ENCODE peak calls at places on chromosomes 13 and 19, in ten cellular contexts. One of them, this sample, is unnamed.

GRCh38 chr13:109780880-109781383 is 5.5 kb downstream of the IRS2 start:
- DNase-seq in K562: no peak
- DNase-seq in prostate gland: no peak
- DNase-seq in Peyer's patch: no peak
- DNase-seq in uterus: no peak
- DNase-seq in breast epithelium: no peak
- DNase-seq in IMR-90: no peak
- DNase-seq in GM12892: no peak
- DNase-seq in ovary: no peak
- DNase-seq in tibial nerve: no peak
- DNase-seq in this sample: no peak

GRCh38 chr13:96844195-96844594 is 150.1 kb downstream of the OXGR1 start:
- DNase-seq in K562: no peak
- DNase-seq in prostate gland: no peak
- DNase-seq in Peyer's patch: no peak
- DNase-seq in uterus: no peak
- DNase-seq in breast epithelium: no peak
- DNase-seq in IMR-90: no peak
- DNase-seq in GM12892: no peak
- DNase-seq in ovary: no peak
- DNase-seq in tibial nerve: no peak
- DNase-seq in this sample: no peak

GRCh38 chr13:33235078-33235477 is 50.5 kb downstream of the STARD13 start:
- DNase-seq in K562: no peak
- DNase-seq in prostate gland: no peak
- DNase-seq in Peyer's patch: no peak
- DNase-seq in uterus: no peak
- DNase-seq in breast epithelium: no peak
- DNase-seq in IMR-90: peak
- DNase-seq in GM12892: no peak
- DNase-seq in ovary: no peak
- DNase-seq in tibial nerve: no peak
- DNase-seq in this sample: no peak

GRCh38 chr13:37811441-37811840 is 58.1 kb downstream of the TRPC4 start:
- DNase-seq in K562: no peak
- DNase-seq in prostate gland: no peak
- DNase-seq in Peyer's patch: no peak
- DNase-seq in uterus: no peak
- DNase-seq in breast epithelium: no peak
- DNase-seq in IMR-90: peak
- DNase-seq in GM12892: no peak
- DNase-seq in ovary: no peak
- DNase-seq in tibial nerve: no peak
- DNase-seq in this sample: no peak

GRCh38 chr13:98110749-98111148 is 32.1 kb upstream of the FARP1 start:
- DNase-seq in K562: no peak
- DNase-seq in prostate gland: no peak
- DNase-seq in Peyer's patch: no peak
- DNase-seq in uterus: no peak
- DNase-seq in breast epithelium: no peak
- DNase-seq in IMR-90: no peak
- DNase-seq in GM12892: no peak
- DNase-seq in ovary: no peak
- DNase-seq in tibial nerve: no peak
- DNase-seq in this sample: no peak

GRCh38 chr13:100512422-100512821 is 76.2 kb downstream of the GGACT start:
- DNase-seq in K562: no peak
- DNase-seq in prostate gland: no peak
- DNase-seq in Peyer's patch: no peak
- DNase-seq in uterus: no peak
- DNase-seq in breast epithelium: no peak
- DNase-seq in IMR-90: peak
- DNase-seq in GM12892: no peak
- DNase-seq in ovary: no peak
- DNase-seq in tibial nerve: no peak
- DNase-seq in this sample: peak

GRCh38 chr13:26051231-26052135 is at the start of gene SHISA2:
- DNase-seq in K562: no peak
- DNase-seq in prostate gland: peak
- DNase-seq in Peyer's patch: peak
- DNase-seq in uterus: no peak
- DNase-seq in breast epithelium: no peak
- DNase-seq in IMR-90: peak
- DNase-seq in GM12892: peak
- DNase-seq in ovary: no peak
- DNase-seq in tibial nerve: no peak
- DNase-seq in this sample: no peak

GRCh38 chr13:99854376-99854775 is 117.2 kb downstream of the ZIC5 start:
- DNase-seq in K562: no peak
- DNase-seq in prostate gland: no peak
- DNase-seq in Peyer's patch: no peak
- DNase-seq in uterus: no peak
- DNase-seq in breast epithelium: no peak
- DNase-seq in IMR-90: no peak
- DNase-seq in GM12892: no peak
- DNase-seq in ovary: no peak
- DNase-seq in tibial nerve: no peak
- DNase-seq in this sample: no peak

GRCh38 chr19:3761382-3762129 is at the start of gene APBA3:
- DNase-seq in K562: peak
- DNase-seq in prostate gland: peak
- DNase-seq in Peyer's patch: peak
- DNase-seq in uterus: peak
- DNase-seq in breast epithelium: peak
- DNase-seq in IMR-90: peak
- DNase-seq in GM12892: peak
- DNase-seq in ovary: peak
- DNase-seq in tibial nerve: peak
- DNase-seq in this sample: peak
- TF ChIP-seq POLR2A in K562: peak
- TF ChIP-seq POLR2A in prostate gland: peak
- TF ChIP-seq POLR2A in Peyer's patch: peak
- TF ChIP-seq POLR2A in uterus: peak
- TF ChIP-seq POLR2A in breast epithelium: peak
- TF ChIP-seq POLR2A in IMR-90: peak
- TF ChIP-seq POLR2A in GM12892: peak
- TF ChIP-seq POLR2A in ovary: peak
- TF ChIP-seq POLR2A in tibial nerve: peak
- TF ChIP-seq POLR2A in this sample: peak

DNA sequence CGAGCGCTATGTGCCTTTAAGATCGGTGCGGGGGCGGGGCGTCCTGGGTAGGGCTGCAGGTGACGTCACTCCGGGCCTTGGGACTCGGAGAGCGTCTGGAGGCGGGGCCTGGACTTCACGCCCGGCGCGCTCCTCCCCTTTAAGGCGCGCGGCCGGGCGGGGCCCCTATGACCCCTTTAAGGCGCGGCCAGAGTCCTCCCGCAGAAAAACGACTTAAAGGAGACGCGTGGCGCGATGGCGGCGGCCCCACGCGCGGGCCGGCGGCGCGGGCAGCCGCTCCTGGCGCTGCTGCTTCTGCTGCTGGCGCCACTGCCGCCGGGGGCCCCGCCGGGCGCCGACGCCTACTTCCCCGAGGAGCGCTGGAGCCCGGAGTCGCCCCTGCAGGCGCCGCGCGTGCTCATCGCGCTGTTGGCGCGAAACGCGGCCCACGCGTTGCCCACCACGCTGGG is at the start of gene COLGALT1:
- DNase-seq in K562: peak
- DNase-seq in prostate gland: peak
- DNase-seq in Peyer's patch: peak
- DNase-seq in uterus: peak
- DNase-seq in breast epithelium: peak
- DNase-seq in IMR-90: peak
- DNase-seq in GM12892: peak
- DNase-seq in ovary: peak
- DNase-seq in tibial nerve: peak
- DNase-seq in this sample: peak
- TF ChIP-seq POLR2A in K562: no peak
- TF ChIP-seq POLR2A in prostate gland: no peak
- TF ChIP-seq POLR2A in Peyer's patch: peak
- TF ChIP-seq POLR2A in uterus: peak
- TF ChIP-seq POLR2A in breast epithelium: no peak
- TF ChIP-seq POLR2A in IMR-90: no peak
- TF ChIP-seq POLR2A in GM12892: peak
- TF ChIP-seq POLR2A in ovary: peak
- TF ChIP-seq POLR2A in tibial nerve: peak
- TF ChIP-seq POLR2A in this sample: peak

DNA sequence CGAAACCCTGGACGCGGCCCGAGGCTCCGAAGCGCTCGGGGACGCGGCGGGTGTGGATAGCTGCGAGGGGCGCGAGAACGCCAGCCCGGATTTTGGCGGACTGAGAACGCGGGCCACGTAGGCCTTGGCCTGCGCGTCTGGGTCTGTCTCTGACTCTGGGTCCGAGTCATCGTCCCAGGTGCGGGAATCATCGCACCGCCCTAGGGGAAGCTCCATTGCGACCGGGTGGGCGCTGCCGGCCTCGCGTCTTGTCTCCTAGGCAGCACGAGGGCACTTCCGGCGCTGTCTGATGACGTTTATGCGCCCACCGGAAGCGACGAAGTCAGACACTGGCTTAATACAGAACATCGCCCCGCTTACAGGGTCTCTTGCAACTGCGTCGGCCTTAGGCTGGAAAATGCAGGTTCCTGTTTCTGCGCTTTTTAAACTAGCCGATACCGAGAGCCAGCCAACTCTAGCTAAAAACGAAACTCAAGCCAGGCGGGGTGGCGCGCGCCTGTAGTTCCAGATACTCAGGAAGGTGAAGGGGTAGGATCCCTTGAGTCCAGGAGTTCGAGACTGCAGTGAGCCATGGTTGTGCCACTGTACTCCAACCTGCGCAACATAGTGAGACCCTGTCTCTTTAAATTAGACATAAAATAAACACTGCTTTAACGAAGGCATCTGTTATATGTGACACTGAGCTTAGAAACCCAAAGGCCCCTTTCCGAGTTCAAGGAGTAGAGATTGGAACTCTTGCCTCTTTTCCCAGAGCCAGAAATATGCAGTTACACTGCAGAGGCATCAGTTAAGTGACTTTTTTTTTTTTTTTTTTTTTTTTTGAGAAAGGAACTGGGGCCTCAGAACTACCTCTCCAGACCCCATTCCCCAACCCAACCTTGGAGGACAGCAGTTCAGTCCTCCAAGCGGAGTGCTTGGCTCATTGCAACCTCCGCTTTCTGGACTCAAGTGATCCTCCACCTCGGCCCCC is at the start of gene FBXW9:
- DNase-seq in K562: peak
- DNase-seq in prostate gland: peak
- DNase-seq in Peyer's patch: peak
- DNase-seq in uterus: peak
- DNase-seq in breast epithelium: peak
- DNase-seq in IMR-90: peak
- DNase-seq in GM12892: peak
- DNase-seq in ovary: peak
- DNase-seq in tibial nerve: peak
- DNase-seq in this sample: peak
- TF ChIP-seq POLR2A in K562: peak
- TF ChIP-seq POLR2A in prostate gland: peak
- TF ChIP-seq POLR2A in Peyer's patch: peak
- TF ChIP-seq POLR2A in uterus: peak
- TF ChIP-seq POLR2A in breast epithelium: no peak
- TF ChIP-seq POLR2A in IMR-90: peak
- TF ChIP-seq POLR2A in GM12892: peak
- TF ChIP-seq POLR2A in ovary: peak
- TF ChIP-seq POLR2A in tibial nerve: no peak
- TF ChIP-seq POLR2A in this sample: peak

DNA sequence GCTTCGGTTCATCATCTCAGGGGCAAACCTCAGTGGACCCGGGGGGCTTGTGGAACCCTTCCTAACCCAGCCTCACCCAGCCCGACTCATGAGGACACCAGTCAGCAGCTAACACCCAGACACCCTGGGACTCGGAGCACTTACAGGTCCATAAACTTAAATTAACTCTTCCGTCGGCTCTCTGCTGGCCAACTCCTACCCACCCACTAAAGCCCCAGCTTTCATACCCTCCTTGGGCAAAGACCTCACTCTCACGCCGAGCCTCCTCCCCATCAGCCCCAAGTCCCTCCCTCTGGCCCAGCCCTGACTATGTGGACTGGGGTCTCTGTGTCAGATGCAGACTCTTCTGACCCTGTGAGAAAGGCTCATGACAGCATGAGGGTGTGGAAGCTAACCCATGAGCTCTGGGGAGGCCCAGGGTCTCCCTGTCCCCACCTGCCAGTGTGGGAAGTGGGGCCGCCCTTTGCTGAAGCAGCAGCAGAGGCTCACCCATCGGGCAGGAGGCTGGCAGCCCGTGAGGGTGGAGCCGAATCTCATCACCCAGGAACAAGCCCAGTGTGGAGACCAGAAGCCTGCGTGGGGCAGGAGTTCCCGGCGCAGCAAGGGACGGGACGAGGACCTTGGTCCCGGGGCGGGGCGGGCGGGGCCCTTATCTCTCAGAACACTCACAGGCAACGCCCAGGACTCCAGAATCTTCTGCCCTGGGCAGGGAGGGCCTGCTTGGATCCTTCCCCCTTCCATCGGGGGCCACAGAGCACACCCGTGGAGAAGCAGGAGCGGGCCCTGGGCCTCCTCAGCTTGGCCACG is 19.8 kb downstream of the TCF3 start:
- DNase-seq in K562: peak
- DNase-seq in prostate gland: no peak
- DNase-seq in Peyer's patch: peak
- DNase-seq in uterus: no peak
- DNase-seq in breast epithelium: no peak
- DNase-seq in IMR-90: no peak
- DNase-seq in GM12892: no peak
- DNase-seq in ovary: no peak
- DNase-seq in tibial nerve: no peak
- DNase-seq in this sample: no peak
- TF ChIP-seq POLR2A in K562: peak
- TF ChIP-seq POLR2A in prostate gland: no peak
- TF ChIP-seq POLR2A in Peyer's patch: no peak
- TF ChIP-seq POLR2A in uterus: no peak
- TF ChIP-seq POLR2A in breast epithelium: no peak
- TF ChIP-seq POLR2A in IMR-90: no peak
- TF ChIP-seq POLR2A in GM12892: no peak
- TF ChIP-seq POLR2A in ovary: no peak
- TF ChIP-seq POLR2A in tibial nerve: no peak
- TF ChIP-seq POLR2A in this sample: no peak

GRCh38 chr13:111319998-111320911 is at the start of gene TEX29:
- DNase-seq in K562: no peak
- DNase-seq in prostate gland: no peak
- DNase-seq in Peyer's patch: peak
- DNase-seq in uterus: no peak
- DNase-seq in breast epithelium: no peak
- DNase-seq in IMR-90: no peak
- DNase-seq in GM12892: no peak
- DNase-seq in ovary: no peak
- DNase-seq in tibial nerve: no peak
- DNase-seq in this sample: no peak
- TF ChIP-seq POLR2A in K562: no peak
- TF ChIP-seq POLR2A in prostate gland: no peak
- TF ChIP-seq POLR2A in Peyer's patch: no peak
- TF ChIP-seq POLR2A in uterus: no peak
- TF ChIP-seq POLR2A in breast epithelium: no peak
- TF ChIP-seq POLR2A in IMR-90: no peak
- TF ChIP-seq POLR2A in GM12892: no peak
- TF ChIP-seq POLR2A in ovary: no peak
- TF ChIP-seq POLR2A in tibial nerve: no peak
- TF ChIP-seq POLR2A in this sample: no peak